ENCODE peak calls at places on chromosomes 16 and 17, in five cellular contexts. G is CD4-positive, CD25-positive, alpha-beta regulatory T cell; H is hepatocyte; T is right atrium auricular region; S is retinal pigment epithelial cell. W is an unnamed sample.

GRCh38 chr16:1991588-1992474 is 2.1 kb downstream of the SYNGR3 start:
- DNase-seq in G (peak), H (peak), T (peak), S (peak), W (peak)

GRCh38 chr16:67457611-67458010 is 23.3 kb downstream of the ATP6V0D1 start:
- DNase-seq in G (no peak), H (no peak), T (no peak), S (no peak), W (no peak)

GRCh38 chr17:78719630-78720298 is 62.3 kb downstream of the CYTH1 start:
- DNase-seq in G (no peak), H (no peak), T (no peak), S (no peak), W (peak)

GRCh38 chr17:47829870-47830269 is 1.5 kb downstream of the MRPL10 start:
- DNase-seq in G (peak), H (no peak), T (no peak), S (no peak), W (no peak)

GRCh38 chr17:55433629-55434422 is 12.2 kb upstream of the MMD start:
- DNase-seq in G (no peak), H (peak), T (no peak), S (peak), W (no peak)

GRCh38 chr17:44200478-44201155 is 933 bp upstream of the ATXN7L3 start:
- DNase-seq in G (no peak), H (peak), T (no peak), S (no peak), W (no peak)

GRCh38 chr17:55273579-55274370 is 9.0 kb downstream of the HLF start:
- DNase-seq in G (no peak), H (no peak), T (no peak), S (no peak), W (no peak)

GRCh38 chr17:74296548-74296936 is 22.5 kb downstream of the DNAI2 start:
- DNase-seq in G (peak), H (peak), T (peak), S (no peak), W (peak)

GRCh38 chr17:73089322-73089721 is 3.2 kb downstream of the SLC39A11 start:
- DNase-seq in G (no peak), H (no peak), T (no peak), S (no peak), W (no peak)

GRCh38 chr17:2056221-2057129 is 1.6 kb downstream of the HIC1 start:
- DNase-seq in G (peak), H (peak), T (no peak), S (no peak), W (peak)

GRCh38 chr17:69640073-69640472 is 225.6 kb downstream of the MAP2K6 start:
- DNase-seq in G (no peak), H (no peak), T (no peak), S (no peak), W (no peak)

DNA sequence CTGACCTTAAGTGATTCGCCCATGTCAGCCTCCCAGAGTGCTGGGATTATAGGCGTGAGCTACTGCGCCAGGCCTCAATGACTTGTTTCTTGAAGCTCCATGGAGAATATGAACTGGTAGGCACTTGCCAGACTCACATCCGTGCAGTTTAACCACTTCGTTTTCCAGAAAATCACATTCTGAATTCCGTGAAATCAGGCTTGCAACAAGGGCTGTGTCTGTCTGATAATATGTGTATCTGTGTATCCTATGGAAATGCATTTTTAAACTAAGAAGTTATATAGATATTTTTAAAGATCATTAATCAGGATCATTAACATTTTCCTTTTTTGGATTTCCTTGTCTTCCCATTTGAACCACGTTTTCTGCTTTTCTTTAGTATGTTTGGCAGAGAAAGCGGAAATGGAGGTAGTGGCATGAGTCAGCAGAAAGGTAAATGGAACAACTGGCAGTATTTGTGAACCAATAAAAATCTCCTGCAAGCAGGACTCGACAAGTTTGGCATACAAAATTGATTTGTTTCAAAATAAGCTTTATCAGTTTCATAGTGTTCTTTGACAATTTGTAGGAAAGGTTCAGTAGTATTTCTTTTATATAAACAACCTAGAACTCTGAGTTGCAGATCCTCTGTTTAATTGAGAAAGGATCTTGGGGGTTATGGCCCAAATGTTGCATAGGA is 33.0 kb downstream of the USP10 start:
- DNase-seq in G (no peak), H (no peak), T (no peak), S (no peak), W (peak)
- H3K4me3 ChIP-seq in G (no peak), H (no peak), T (no peak), S (no peak), W (no peak)

GRCh38 chr17:67068999-67069398 is 24.6 kb downstream of the CACNG1 start:
- DNase-seq in G (no peak), H (no peak), T (no peak), S (no peak), W (no peak)
- H3K4me3 ChIP-seq in G (no peak), H (no peak), T (no peak), S (no peak), W (no peak)

GRCh38 chr16:86597126-86597879 is 19.0 kb downstream of the FOXL1 start:
- DNase-seq in G (no peak), H (no peak), T (no peak), S (no peak), W (no peak)
- H3K4me3 ChIP-seq in G (no peak), H (no peak), T (no peak), S (no peak), W (no peak)

GRCh38 chr17:50560185-50560824 is at the start of gene CACNA1G:
- DNase-seq in G (peak), H (peak), T (peak), S (no peak), W (peak)

GRCh38 chr17:50558581-50558954 is 1.9 kb upstream of the CACNA1G start:
- DNase-seq in G (no peak), H (no peak), T (no peak), S (no peak), W (no peak)

GRCh38 chr17:50558091-50558490 is 2.4 kb upstream of the CACNA1G start:
- DNase-seq in G (no peak), H (no peak), T (no peak), S (no peak), W (no peak)

GRCh38 chr17:50559674-50560184 is 786 bp upstream of the CACNA1G start:
- DNase-seq in G (peak), H (peak), T (peak), S (no peak), W (peak)

GRCh38 chr17:50558955-50559614 is 1.4 kb upstream of the CACNA1G start:
- DNase-seq in G (no peak), H (peak), T (no peak), S (no peak), W (no peak)
- H3K4me3 ChIP-seq in G (peak), H (no peak), T (peak), S (no peak), W (no peak)

GRCh38 chr17:29042026-29042678 is 789 bp upstream of the PIPOX start:
- DNase-seq in G (no peak), H (no peak), T (no peak), S (no peak), W (no peak)
- H3K4me3 ChIP-seq in G (no peak), H (no peak), T (no peak), S (peak), W (no peak)

DNA sequence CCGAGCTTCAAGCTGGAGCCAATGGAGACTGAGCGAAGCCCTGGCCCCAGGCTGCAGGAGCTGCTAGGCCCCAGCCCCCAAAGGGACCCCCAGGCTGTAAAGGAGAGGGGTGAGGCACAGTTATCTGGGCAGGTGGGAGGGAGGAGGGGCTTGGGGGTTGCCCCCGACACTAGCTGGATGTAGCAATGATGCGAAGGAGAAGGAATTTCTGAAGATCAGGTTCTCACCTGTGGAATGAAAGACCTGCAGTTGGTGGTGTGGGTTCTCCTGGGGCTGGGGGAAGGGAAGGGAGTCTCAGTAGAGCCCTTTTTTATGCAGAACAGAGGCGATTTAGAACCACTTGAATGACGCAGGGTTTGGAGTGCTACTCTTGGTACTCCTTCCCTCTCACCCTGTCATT is 1.8 kb downstream of the ZNF263 start:
- DNase-seq in G (no peak), H (no peak), T (no peak), S (no peak), W (no peak)
- H3K4me3 ChIP-seq in G (peak), H (peak), T (no peak), S (peak), W (no peak)

GRCh38 chr16:80027007-80027965 is 426.7 kb upstream of the MAF start:
- DNase-seq in G (peak), H (peak), T (peak), S (peak), W (peak)
- H3K4me3 ChIP-seq in G (peak), H (no peak), T (peak), S (no peak), W (no peak)

GRCh38 chr16:11354407-11354732 is 9.1 kb downstream of the RMI2 start:
- DNase-seq in G (no peak), H (no peak), T (no peak), S (no peak), W (peak)

GRCh38 chr16:11356573-11357331 is 11.5 kb downstream of the RMI2 start:
- DNase-seq in G (peak), H (peak), T (no peak), S (no peak), W (peak)

GRCh38 chr16:11354733-11355574 is 9.7 kb downstream of the RMI2 start:
- DNase-seq in G (peak), H (no peak), T (no peak), S (no peak), W (peak)

GRCh38 chr16:11358531-11358930 is 13.3 kb downstream of the RMI2 start:
- DNase-seq in G (no peak), H (no peak), T (no peak), S (no peak), W (no peak)

GRCh38 chr16:11355862-11356261 is 10.6 kb downstream of the RMI2 start:
- DNase-seq in G (peak), H (no peak), T (no peak), S (no peak), W (peak)
- H3K4me3 ChIP-seq in G (no peak), H (no peak), T (no peak), S (no peak), W (no peak)